ENCODE peak calls at places on chromosomes 13 and 19, in nine cellular contexts. J is astrocyte, O is IMR-90, B is neuronal stem cell, Q is HCT116, G is SK-N-SH, W is fibroblast of lung, I is OCI-LY7, L is PC-3. C is an unnamed sample.

GRCh38 chr13:29100739-29101138 is 280.6 kb downstream of the MTUS2 start:
- DNase-seq in J (no peak), O (no peak), B (no peak), Q (no peak), G (no peak), W (no peak), I (no peak), L (no peak), C (no peak)

GRCh38 chr13:26272621-26273020 is 18.7 kb downstream of the CDK8 start:
- DNase-seq in J (no peak), O (no peak), B (no peak), Q (no peak), G (no peak), W (no peak), I (no peak), L (no peak), C (no peak)

GRCh38 chr19:36136975-36137686 is 2.7 kb upstream of the CAPNS1 start:
- DNase-seq in J (peak), O (peak), B (no peak), Q (peak), G (no peak), W (peak), I (no peak), L (peak), C (no peak)

GRCh38 chr19:16830679-16831078 is 1.5 kb downstream of the SIN3B start:
- DNase-seq in J (peak), O (peak), B (no peak), Q (no peak), G (no peak), W (peak), I (no peak), L (no peak), C (no peak)

GRCh38 chr13:114057131-114058050 is 75.0 kb downstream of the RASA3 start:
- DNase-seq in J (no peak), O (no peak), B (no peak), Q (no peak), G (no peak), W (no peak), I (no peak), L (no peak), C (no peak)

GRCh38 chr13:51585696-51586095 is 1.4 kb downstream of the WDFY2 start:
- DNase-seq in J (peak), O (peak), B (no peak), Q (no peak), G (no peak), W (peak), I (peak), L (peak), C (no peak)

GRCh38 chr19:17302391-17303166 is 646 bp downstream of the ABHD8 start:
- DNase-seq in J (no peak), O (no peak), B (no peak), Q (no peak), G (no peak), W (no peak), I (peak), L (peak), C (peak)

GRCh38 chr13:20847298-20847697 is 55.2 kb downstream of the XPO4 start:
- DNase-seq in J (no peak), O (no peak), B (no peak), Q (no peak), G (no peak), W (peak), I (no peak), L (no peak), C (no peak)

GRCh38 chr13:39864221-39864620 is 208.8 kb downstream of the COG6 start:
- DNase-seq in J (no peak), O (no peak), B (no peak), Q (no peak), G (no peak), W (no peak), I (no peak), L (no peak), C (no peak)

GRCh38 chr13:23799945-23800344 is 89.3 kb downstream of the MIPEP start:
- DNase-seq in J (no peak), O (peak), B (no peak), Q (no peak), G (no peak), W (no peak), I (no peak), L (no peak), C (no peak)

GRCh38 chr13:80336335-80336734 is 4.6 kb downstream of the SPRY2 start:
- DNase-seq in J (peak), O (peak), B (no peak), Q (no peak), G (no peak), W (peak), I (no peak), L (no peak), C (no peak)
- H3K4me3 ChIP-seq in J (peak), O (no peak), B (peak), Q (no peak), G (peak), W (peak), I (no peak), L (peak), C (no peak)

DNA sequence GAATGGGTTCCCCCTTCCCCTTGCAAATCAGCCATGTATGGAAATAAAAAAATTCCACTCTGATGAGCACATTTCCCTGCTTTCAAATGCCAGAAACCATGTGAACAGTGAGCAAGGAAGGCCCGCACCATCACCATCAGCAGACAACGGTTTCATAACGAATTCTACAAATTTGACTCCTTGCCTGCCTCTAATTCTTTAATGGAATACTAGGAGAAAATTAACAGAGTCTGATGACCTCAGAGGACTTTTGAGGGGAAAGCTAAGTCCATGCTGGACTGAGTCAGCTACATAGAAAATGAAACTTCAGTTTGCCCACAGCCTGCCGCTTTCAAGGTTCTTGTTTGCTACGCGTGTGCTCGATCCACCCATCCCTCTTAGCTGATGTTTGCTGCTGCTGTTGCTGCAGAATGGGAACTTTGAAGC is 46.7 kb upstream of the KL start:
- DNase-seq in J (peak), O (peak), B (no peak), Q (no peak), G (no peak), W (peak), I (no peak), L (no peak), C (no peak)
- H3K4me2 ChIP-seq in J (peak), O (peak), B (no peak), Q (no peak), G (peak), W (peak), I (no peak), L (no peak), C (no peak)

DNA sequence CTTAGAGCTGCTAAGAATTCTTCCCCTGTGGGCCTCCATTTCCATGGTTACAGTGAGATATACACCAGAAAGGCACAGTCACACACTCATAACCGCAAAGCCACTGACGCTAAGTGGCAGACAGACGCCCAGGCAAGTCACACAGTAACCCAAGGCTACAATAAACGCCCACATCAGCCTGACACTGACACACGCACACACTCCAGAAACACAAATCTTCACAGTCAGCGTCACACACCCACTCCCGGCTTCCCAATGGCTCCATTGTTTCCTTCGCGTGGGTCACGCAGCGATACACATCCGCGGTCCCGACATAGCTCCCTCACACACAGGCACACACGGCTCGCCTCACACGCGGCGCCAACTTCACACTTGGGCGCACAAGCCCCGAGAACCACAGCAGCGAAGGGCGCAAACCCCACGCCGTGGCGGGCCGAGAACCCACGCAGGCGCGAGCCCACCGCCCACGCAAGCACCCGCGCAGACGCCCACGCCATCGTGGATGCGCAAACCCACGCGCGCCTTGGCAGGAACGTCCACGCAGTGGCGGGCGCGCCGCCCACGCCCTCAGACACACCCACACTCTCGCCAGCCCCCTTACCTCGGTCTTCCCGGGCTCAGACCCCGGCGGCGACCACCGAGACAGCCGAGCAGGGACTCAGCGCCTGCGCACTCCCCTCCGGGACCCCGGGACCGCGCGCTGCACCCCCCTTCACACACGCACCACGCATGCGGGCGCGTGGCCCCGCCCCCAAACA is at the start of gene ZNF667:
- DNase-seq in J (peak), O (peak), B (peak), Q (no peak), G (peak), W (peak), I (no peak), L (peak), C (peak)
- H3K27ac ChIP-seq in J (peak), O (peak), B (peak), Q (no peak), G (peak), W (peak), I (no peak), L (peak), C (peak)

GRCh38 chr19:5539431-5539833 is 28.3 kb downstream of the TINCR start:
- DNase-seq in J (no peak), O (no peak), B (no peak), Q (no peak), G (peak), W (peak), I (no peak), L (no peak), C (peak)
- H3K4me3 ChIP-seq in J (no peak), O (no peak), B (no peak), Q (no peak), G (no peak), W (no peak), I (no peak), L (no peak), C (no peak)

GRCh38 chr13:79966039-79966438 is 374.9 kb downstream of the SPRY2 start:
- DNase-seq in J (no peak), O (peak), B (no peak), Q (no peak), G (no peak), W (no peak), I (no peak), L (no peak), C (no peak)
- H3K4me2 ChIP-seq in J (no peak), O (no peak), B (no peak), Q (no peak), G (no peak), W (no peak), I (no peak), L (peak), C (no peak)

DNA sequence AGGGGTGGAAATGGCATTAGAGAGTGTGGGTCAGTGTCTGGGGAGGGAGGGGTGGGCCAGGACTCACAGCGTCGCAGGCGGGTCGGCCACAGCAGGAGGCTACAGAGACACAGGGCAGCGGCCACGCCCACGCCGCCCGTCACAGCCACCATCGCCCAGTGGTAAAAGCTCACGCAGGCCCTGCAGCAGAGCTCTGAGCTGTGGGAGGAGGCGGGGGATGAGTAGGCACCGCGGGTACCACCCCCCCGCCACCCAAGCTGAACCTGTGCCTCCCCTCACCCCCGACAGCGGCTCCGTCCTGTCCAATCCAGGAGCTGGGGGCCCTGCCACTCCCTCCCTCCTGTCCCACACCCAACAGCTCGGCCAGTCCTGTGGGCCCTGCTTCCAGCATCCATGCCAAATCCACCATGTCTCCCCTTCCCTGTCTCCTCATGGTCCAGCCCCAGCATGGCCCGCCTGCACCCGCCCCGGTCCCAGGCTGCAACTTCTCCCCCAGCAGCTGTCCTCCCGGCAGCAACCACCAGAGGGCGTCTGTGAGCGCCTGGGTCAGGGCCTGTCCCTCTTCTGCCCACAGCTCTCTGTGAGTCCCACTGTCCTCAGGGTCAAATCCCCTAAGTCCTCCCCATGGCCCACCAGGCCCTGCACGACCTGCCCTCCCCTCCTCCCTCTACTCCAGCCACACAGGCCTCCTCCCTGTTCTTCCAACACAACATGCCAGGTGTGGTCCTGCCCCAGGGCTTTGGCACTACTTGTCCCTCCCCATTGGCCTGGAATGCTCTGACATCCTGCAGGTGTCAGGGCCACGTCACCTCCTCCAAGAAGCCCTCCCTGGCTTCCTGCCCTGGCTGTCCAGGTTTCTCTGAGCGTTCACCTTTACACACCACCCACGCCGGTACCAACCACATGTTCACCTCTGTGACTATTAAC is 6.0 kb downstream of the TEKTIP1 start:
- DNase-seq in J (no peak), O (peak), B (peak), Q (no peak), G (peak), W (no peak), I (peak), L (peak), C (peak)
- H3K27ac ChIP-seq in J (no peak), O (no peak), B (no peak), Q (peak), G (no peak), W (no peak), I (no peak), L (no peak), C (no peak)

C was measured in neural progenitor cell.